ENCODE peak calls at places on chromosomes 12 and 14, in six cellular contexts. U is keratinocyte; D is CD4-positive, alpha-beta memory T cell; N is AG08396; J is cardiac fibroblast; Z is ACHN. Y is an unnamed sample.

GRCh38 chr14:34046799-34047520 is 96.1 kb upstream of the EGLN3 start:
- DNase-seq in N (no peak), U (no peak), D (no peak), J (no peak), Z (no peak), Y (no peak)

GRCh38 chr14:56460469-56460868 is 119.1 kb upstream of the TMEM260 start:
- DNase-seq in D (no peak), Z (no peak), J (no peak), U (no peak), N (no peak), Y (no peak)

GRCh38 chr14:29339491-29339890 is 572.9 kb downstream of the FOXG1 start:
- DNase-seq in D (no peak), N (no peak), Z (peak), J (peak), U (no peak), Y (no peak)

GRCh38 chr12:117294206-117294605 is 67.2 kb downstream of the NOS1 start:
- DNase-seq in J (no peak), N (no peak), U (no peak), D (no peak), Z (no peak), Y (no peak)

GRCh38 chr12:2613674-2614073 is 181.1 kb upstream of the FKBP4 start:
- DNase-seq in U (peak), D (no peak), Z (peak), J (peak), N (peak), Y (peak)

GRCh38 chr12:53664191-53664590 is 11.7 kb downstream of the ATP5MC2 start:
- DNase-seq in N (no peak), Z (no peak), D (no peak), J (no peak), U (no peak), Y (no peak)

GRCh38 chr14:27730204-27730603 is 1036.4 kb upstream of the FOXG1 start:
- DNase-seq in J (no peak), D (no peak), N (no peak), Z (no peak), U (no peak), Y (no peak)

GRCh38 chr12:39393890-39394289 is 49.0 kb downstream of the KIF21A start:
- DNase-seq in D (no peak), U (no peak), Z (no peak), J (no peak), N (no peak), Y (no peak)

GRCh38 chr14:93729993-93730392 is 58.3 kb downstream of the PRIMA1 start:
- DNase-seq in N (no peak), D (no peak), J (no peak), Z (no peak), U (no peak), Y (no peak)

GRCh38 chr12:120252071-120252906 is 13.2 kb downstream of the PXN start:
- DNase-seq in U (no peak), Z (no peak), J (no peak), D (peak), N (no peak), Y (no peak)

GRCh38 chr12:49810159-49810459 is 18.1 kb downstream of the NCKAP5L start:
- DNase-seq in U (no peak), N (no peak), Z (no peak), D (no peak), J (no peak), Y (no peak)

GRCh38 chr12:26198742-26199141 is 3.4 kb downstream of the SSPN start:
- DNase-seq in Z (peak), J (peak), U (no peak), N (no peak), D (no peak), Y (no peak)

GRCh38 chr14:77355811-77356210 is 21.1 kb downstream of the TMED8 start:
- DNase-seq in D (no peak), J (peak), Z (no peak), U (no peak), N (no peak), Y (peak)

GRCh38 chr12:29133141-29133540 is 15.9 kb upstream of the FAR2 start:
- DNase-seq in D (no peak), J (no peak), U (no peak), N (no peak), Z (no peak), Y (no peak)

GRCh38 chr12:131202592-131203378 is 249.1 kb downstream of the ADGRD1 start:
- DNase-seq in U (no peak), N (no peak), Z (no peak), D (no peak), J (no peak), Y (no peak)

GRCh38 chr14:60647081-60647836 is 2.0 kb downstream of the SIX1 start:
- DNase-seq in D (no peak), J (peak), U (no peak), N (no peak), Z (peak), Y (no peak)

GRCh38 chr12:59928416-59928815 is 332.6 kb downstream of the SLC16A7 start:
- DNase-seq in D (no peak), Z (no peak), N (no peak), U (peak), J (peak), Y (no peak)

GRCh38 chr14:69291891-69292586 is 32.1 kb downstream of the GALNT16 start:
- DNase-seq in D (no peak), J (no peak), U (no peak), N (no peak), Z (peak), Y (no peak)

GRCh38 chr12:78562358-78563205 is 302.0 kb upstream of the SYT1 start:
- DNase-seq in Z (peak), N (no peak), D (no peak), U (no peak), J (peak), Y (peak)

GRCh38 chr14:100140452-100141132 is 18.9 kb downstream of the DEGS2 start:
- DNase-seq in D (no peak), U (no peak), J (no peak), N (no peak), Z (no peak), Y (no peak)

GRCh38 chr12:98745578-98746391 is 100.7 kb downstream of the APAF1 start:
- DNase-seq in N (peak), D (no peak), U (no peak), Z (no peak), J (peak), Y (no peak)

GRCh38 chr12:55685671-55686070 is 22.0 kb downstream of the ITGA7 start:
- DNase-seq in J (no peak), D (no peak), Z (no peak), N (no peak), U (no peak), Y (no peak)

GRCh38 chr12:6960291-6961277 is 9.4 kb downstream of the PTPN6 start:
- DNase-seq in D (peak), U (no peak), Z (no peak), N (no peak), J (peak), Y (no peak)

GRCh38 chr14:90256354-90257131 is at the start of gene PSMC1:
- DNase-seq in Z (peak), U (peak), N (peak), D (peak), J (peak), Y (peak)

GRCh38 chr14:104096751-104097700 is 11.5 kb downstream of the ASPG start:
- DNase-seq in N (no peak), U (no peak), D (peak), J (no peak), Z (no peak), Y (no peak)

GRCh38 chr14:57031474-57031873 is 221.2 kb upstream of the OTX2 start:
- DNase-seq in N (no peak), D (no peak), U (no peak), Z (no peak), J (no peak), Y (no peak)

GRCh38 chr12:690466-690865 is 27.2 kb upstream of the NINJ2 start:
- DNase-seq in D (no peak), N (no peak), J (peak), Z (no peak), U (no peak), Y (peak)

GRCh38 chr14:104136472-104137296 is 1.7 kb upstream of the KIF26A start:
- DNase-seq in Z (no peak), N (no peak), J (peak), U (no peak), D (no peak), Y (peak)

GRCh38 chr14:87461704-87462103 is 531.3 kb downstream of the GALC start:
- DNase-seq in D (no peak), U (no peak), J (no peak), N (no peak), Z (no peak), Y (no peak)

GRCh38 chr14:54975856-54976255 is 51.0 kb downstream of the WDHD1 start:
- DNase-seq in N (no peak), U (no peak), D (no peak), J (peak), Z (no peak), Y (peak)

GRCh38 chr12:68310370-68310769 is 21.8 kb downstream of the MDM1 start:
- DNase-seq in N (peak), J (peak), Z (no peak), U (no peak), D (no peak), Y (no peak)

GRCh38 chr12:46963977-46964376 is 115.4 kb upstream of the PCED1B start:
- DNase-seq in Z (no peak), U (no peak), D (no peak), J (peak), N (no peak), Y (no peak)

GRCh38 chr14:105527381-105528196 is 1.2 kb downstream of the TMEM121 start:
- DNase-seq in Z (no peak), D (no peak), U (no peak), N (no peak), J (no peak), Y (no peak)

GRCh38 chr12:106233011-106233410 is 14.8 kb downstream of the CKAP4 start:
- DNase-seq in D (no peak), J (no peak), U (no peak), Z (no peak), N (no peak), Y (no peak)

GRCh38 chr12:46439793-46440511 is 67.4 kb upstream of the SLC38A2 start:
- DNase-seq in D (no peak), J (peak), N (no peak), Z (no peak), U (no peak), Y (no peak)

Y was measured in foreskin melanocyte.